ENCODE peak calls at places on chromosomes 13 and 19, in five cellular contexts. One of them, this sample, is unnamed.

GRCh38 chr19:30431591-30431990 is 59.4 kb downstream of the ZNF536 start:
- DNase-seq in HL-60: no peak
- DNase-seq in cardiac muscle cell: no peak
- DNase-seq in effector memory CD4-positive, alpha-beta T cell: no peak
- DNase-seq in caudate nucleus: no peak
- DNase-seq in this sample: no peak

GRCh38 chr13:35979378-35979911 is 151.7 kb downstream of the DCLK1 start:
- DNase-seq in caudate nucleus: no peak
- DNase-seq in cardiac muscle cell: no peak
- DNase-seq in HL-60: no peak
- DNase-seq in effector memory CD4-positive, alpha-beta T cell: no peak
- DNase-seq in this sample: peak

GRCh38 chr13:66994097-66994496 is 236.0 kb downstream of the PCDH9 start:
- DNase-seq in HL-60: no peak
- DNase-seq in caudate nucleus: peak
- DNase-seq in effector memory CD4-positive, alpha-beta T cell: no peak
- DNase-seq in cardiac muscle cell: peak
- DNase-seq in this sample: peak

GRCh38 chr19:38204728-38205127 is 19.3 kb downstream of the DPF1 start:
- DNase-seq in HL-60: no peak
- DNase-seq in effector memory CD4-positive, alpha-beta T cell: no peak
- DNase-seq in caudate nucleus: no peak
- DNase-seq in cardiac muscle cell: no peak
- DNase-seq in this sample: no peak

GRCh38 chr13:95115525-95115924 is 185.7 kb downstream of the ABCC4 start:
- DNase-seq in caudate nucleus: no peak
- DNase-seq in effector memory CD4-positive, alpha-beta T cell: no peak
- DNase-seq in HL-60: no peak
- DNase-seq in cardiac muscle cell: no peak
- DNase-seq in this sample: peak

GRCh38 chr13:79946556-79946955 is 394.4 kb downstream of the SPRY2 start:
- DNase-seq in effector memory CD4-positive, alpha-beta T cell: no peak
- DNase-seq in caudate nucleus: no peak
- DNase-seq in HL-60: no peak
- DNase-seq in cardiac muscle cell: no peak
- DNase-seq in this sample: no peak

GRCh38 chr13:30191491-30192100 is 115.8 kb downstream of the KATNAL1 start:
- DNase-seq in HL-60: no peak
- DNase-seq in caudate nucleus: no peak
- DNase-seq in effector memory CD4-positive, alpha-beta T cell: no peak
- DNase-seq in cardiac muscle cell: no peak
- DNase-seq in this sample: peak

GRCh38 chr19:13056052-13056660 is 46.5 kb downstream of the LYL1 start:
- DNase-seq in HL-60: no peak
- DNase-seq in caudate nucleus: no peak
- DNase-seq in cardiac muscle cell: no peak
- DNase-seq in effector memory CD4-positive, alpha-beta T cell: no peak
- DNase-seq in this sample: peak

GRCh38 chr19:19214892-19215291 is 3.1 kb downstream of the NCAN start:
- DNase-seq in cardiac muscle cell: peak
- DNase-seq in caudate nucleus: no peak
- DNase-seq in HL-60: peak
- DNase-seq in effector memory CD4-positive, alpha-beta T cell: no peak
- DNase-seq in this sample: no peak

GRCh38 chr13:79686441-79686840 is 205.5 kb downstream of the NDFIP2 start:
- DNase-seq in caudate nucleus: no peak
- DNase-seq in HL-60: no peak
- DNase-seq in cardiac muscle cell: no peak
- DNase-seq in effector memory CD4-positive, alpha-beta T cell: no peak
- DNase-seq in this sample: no peak

GRCh38 chr13:50306096-50306495 is 290.9 kb downstream of the KCNRG start:
- DNase-seq in effector memory CD4-positive, alpha-beta T cell: no peak
- DNase-seq in HL-60: no peak
- DNase-seq in caudate nucleus: no peak
- DNase-seq in cardiac muscle cell: no peak
- DNase-seq in this sample: no peak

GRCh38 chr13:114142640-114143490 is 10.4 kb upstream of the RASA3 start:
- DNase-seq in cardiac muscle cell: no peak
- DNase-seq in effector memory CD4-positive, alpha-beta T cell: peak
- DNase-seq in HL-60: peak
- DNase-seq in caudate nucleus: no peak
- DNase-seq in this sample: no peak

GRCh38 chr19:51365211-51366049 is 758 bp downstream of the ETFB start:
- DNase-seq in effector memory CD4-positive, alpha-beta T cell: no peak
- DNase-seq in cardiac muscle cell: peak
- DNase-seq in caudate nucleus: no peak
- DNase-seq in HL-60: peak
- DNase-seq in this sample: no peak

GRCh38 chr13:27620377-27621115 is at the start of gene LNX2:
- DNase-seq in effector memory CD4-positive, alpha-beta T cell: peak
- DNase-seq in HL-60: peak
- DNase-seq in caudate nucleus: peak
- DNase-seq in cardiac muscle cell: peak
- DNase-seq in this sample: peak
- H3K27ac ChIP-seq in effector memory CD4-positive, alpha-beta T cell: peak
- H3K27ac ChIP-seq in HL-60: peak
- H3K27ac ChIP-seq in caudate nucleus: peak
- H3K27ac ChIP-seq in cardiac muscle cell: peak
- H3K27ac ChIP-seq in this sample: peak

DNA sequence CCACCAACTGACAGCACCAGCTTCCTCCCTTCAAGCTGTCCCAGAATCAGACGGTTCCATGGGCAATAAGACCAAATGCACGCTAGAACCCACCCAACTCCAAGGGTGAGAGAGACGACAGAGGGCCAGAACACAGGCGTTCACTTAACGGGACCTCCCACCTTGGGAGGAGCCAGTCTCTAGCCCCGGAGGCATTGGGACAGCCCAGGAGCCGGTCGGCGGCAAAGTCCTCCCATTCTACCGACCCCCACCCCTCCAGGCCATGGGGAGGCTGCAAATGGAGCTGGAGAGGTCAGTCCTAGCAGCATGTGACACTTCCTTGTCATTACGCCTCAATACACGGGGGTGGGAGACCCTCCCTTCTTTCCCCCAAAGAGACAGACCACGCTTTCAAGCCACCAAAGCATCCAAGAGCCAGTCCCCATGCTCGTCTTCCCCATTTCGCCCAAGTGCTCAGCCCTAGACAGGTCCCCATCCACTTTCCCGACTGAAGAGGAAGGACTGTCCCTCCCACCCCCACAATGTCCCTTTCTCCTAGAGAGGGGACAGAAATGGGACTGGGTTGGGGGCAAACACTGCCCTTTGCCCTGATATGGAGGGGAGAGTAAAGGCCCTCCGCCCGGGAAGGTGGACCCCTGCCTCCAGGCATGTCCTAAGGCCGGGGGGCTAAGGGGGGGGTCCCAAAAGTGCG is 967 bp downstream of the KHSRP start:
- DNase-seq in caudate nucleus: no peak
- DNase-seq in cardiac muscle cell: peak
- DNase-seq in HL-60: peak
- DNase-seq in effector memory CD4-positive, alpha-beta T cell: no peak
- DNase-seq in this sample: peak
- H3K27ac ChIP-seq in caudate nucleus: peak
- H3K27ac ChIP-seq in cardiac muscle cell: peak
- H3K27ac ChIP-seq in HL-60: peak
- H3K27ac ChIP-seq in effector memory CD4-positive, alpha-beta T cell: peak
- H3K27ac ChIP-seq in this sample: peak

GRCh38 chr19:34357431-34357830 is 7.6 kb upstream of the GPI start:
- DNase-seq in cardiac muscle cell: no peak
- DNase-seq in caudate nucleus: no peak
- DNase-seq in HL-60: no peak
- DNase-seq in effector memory CD4-positive, alpha-beta T cell: no peak
- DNase-seq in this sample: no peak

GRCh38 chr19:34359954-34360315 is 5.1 kb upstream of the GPI start:
- DNase-seq in HL-60: no peak
- DNase-seq in cardiac muscle cell: no peak
- DNase-seq in caudate nucleus: no peak
- DNase-seq in effector memory CD4-positive, alpha-beta T cell: no peak
- DNase-seq in this sample: no peak

GRCh38 chr19:34356875-34357274 is 8.1 kb upstream of the GPI start:
- DNase-seq in HL-60: no peak
- DNase-seq in effector memory CD4-positive, alpha-beta T cell: no peak
- DNase-seq in cardiac muscle cell: no peak
- DNase-seq in caudate nucleus: no peak
- DNase-seq in this sample: no peak

GRCh38 chr19:34360354-34360909 is 4.6 kb upstream of the GPI start:
- DNase-seq in effector memory CD4-positive, alpha-beta T cell: no peak
- DNase-seq in caudate nucleus: no peak
- DNase-seq in cardiac muscle cell: no peak
- DNase-seq in HL-60: no peak
- DNase-seq in this sample: no peak

GRCh38 chr19:34359140-34359953 is 5.6 kb upstream of the GPI start:
- DNase-seq in effector memory CD4-positive, alpha-beta T cell: peak
- DNase-seq in caudate nucleus: peak
- DNase-seq in HL-60: peak
- DNase-seq in cardiac muscle cell: peak
- DNase-seq in this sample: peak
- H3K27ac ChIP-seq in effector memory CD4-positive, alpha-beta T cell: peak
- H3K27ac ChIP-seq in caudate nucleus: peak
- H3K27ac ChIP-seq in HL-60: peak
- H3K27ac ChIP-seq in cardiac muscle cell: peak
- H3K27ac ChIP-seq in this sample: peak

DNA sequence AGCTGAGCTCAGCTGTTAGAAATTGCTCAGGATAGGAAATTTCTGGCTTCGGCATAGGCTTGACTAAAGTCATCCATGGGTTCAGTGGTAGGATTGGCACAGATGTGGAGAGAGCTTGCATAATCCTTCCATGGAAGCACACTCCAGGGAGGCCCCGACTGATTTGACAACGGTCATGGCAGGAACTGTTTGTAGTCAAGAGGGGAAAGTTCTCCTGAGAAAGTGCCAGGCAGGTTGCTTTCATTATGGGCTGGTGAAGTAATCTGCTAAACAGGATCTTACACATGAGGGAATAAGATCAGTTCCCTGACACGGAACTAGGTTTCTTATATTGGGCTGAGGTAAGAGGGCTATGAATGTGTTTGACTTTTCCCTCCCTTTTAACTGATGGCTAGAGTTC is 120.1 kb downstream of the RGCC start:
- DNase-seq in HL-60: peak
- DNase-seq in caudate nucleus: no peak
- DNase-seq in cardiac muscle cell: no peak
- DNase-seq in effector memory CD4-positive, alpha-beta T cell: no peak
- DNase-seq in this sample: no peak
- H3K27ac ChIP-seq in HL-60: no peak
- H3K27ac ChIP-seq in caudate nucleus: no peak
- H3K27ac ChIP-seq in cardiac muscle cell: no peak
- H3K27ac ChIP-seq in effector memory CD4-positive, alpha-beta T cell: no peak
- H3K27ac ChIP-seq in this sample: no peak

GRCh38 chr19:42292963-42293362 is 9.0 kb upstream of the PRR19 start:
- DNase-seq in caudate nucleus: no peak
- DNase-seq in cardiac muscle cell: no peak
- DNase-seq in effector memory CD4-positive, alpha-beta T cell: no peak
- DNase-seq in HL-60: no peak
- DNase-seq in this sample: no peak

GRCh38 chr19:42293539-42293938 is 8.4 kb upstream of the PRR19 start:
- DNase-seq in effector memory CD4-positive, alpha-beta T cell: no peak
- DNase-seq in HL-60: no peak
- DNase-seq in cardiac muscle cell: no peak
- DNase-seq in caudate nucleus: no peak
- DNase-seq in this sample: no peak

GRCh38 chr19:42290523-42291436 is 11.2 kb upstream of the PRR19 start:
- DNase-seq in HL-60: peak
- DNase-seq in cardiac muscle cell: peak
- DNase-seq in caudate nucleus: no peak
- DNase-seq in effector memory CD4-positive, alpha-beta T cell: peak
- DNase-seq in this sample: no peak

GRCh38 chr19:42291437-42291815 is 10.5 kb upstream of the PRR19 start:
- DNase-seq in effector memory CD4-positive, alpha-beta T cell: no peak
- DNase-seq in cardiac muscle cell: no peak
- DNase-seq in HL-60: no peak
- DNase-seq in caudate nucleus: no peak
- DNase-seq in this sample: no peak

GRCh38 chr19:42292042-42292960 is 9.6 kb upstream of the PRR19 start:
- DNase-seq in cardiac muscle cell: no peak
- DNase-seq in caudate nucleus: no peak
- DNase-seq in effector memory CD4-positive, alpha-beta T cell: no peak
- DNase-seq in HL-60: no peak
- DNase-seq in this sample: no peak
- H3K27ac ChIP-seq in cardiac muscle cell: peak
- H3K27ac ChIP-seq in caudate nucleus: no peak
- H3K27ac ChIP-seq in effector memory CD4-positive, alpha-beta T cell: no peak
- H3K27ac ChIP-seq in HL-60: no peak
- H3K27ac ChIP-seq in this sample: peak

DNA sequence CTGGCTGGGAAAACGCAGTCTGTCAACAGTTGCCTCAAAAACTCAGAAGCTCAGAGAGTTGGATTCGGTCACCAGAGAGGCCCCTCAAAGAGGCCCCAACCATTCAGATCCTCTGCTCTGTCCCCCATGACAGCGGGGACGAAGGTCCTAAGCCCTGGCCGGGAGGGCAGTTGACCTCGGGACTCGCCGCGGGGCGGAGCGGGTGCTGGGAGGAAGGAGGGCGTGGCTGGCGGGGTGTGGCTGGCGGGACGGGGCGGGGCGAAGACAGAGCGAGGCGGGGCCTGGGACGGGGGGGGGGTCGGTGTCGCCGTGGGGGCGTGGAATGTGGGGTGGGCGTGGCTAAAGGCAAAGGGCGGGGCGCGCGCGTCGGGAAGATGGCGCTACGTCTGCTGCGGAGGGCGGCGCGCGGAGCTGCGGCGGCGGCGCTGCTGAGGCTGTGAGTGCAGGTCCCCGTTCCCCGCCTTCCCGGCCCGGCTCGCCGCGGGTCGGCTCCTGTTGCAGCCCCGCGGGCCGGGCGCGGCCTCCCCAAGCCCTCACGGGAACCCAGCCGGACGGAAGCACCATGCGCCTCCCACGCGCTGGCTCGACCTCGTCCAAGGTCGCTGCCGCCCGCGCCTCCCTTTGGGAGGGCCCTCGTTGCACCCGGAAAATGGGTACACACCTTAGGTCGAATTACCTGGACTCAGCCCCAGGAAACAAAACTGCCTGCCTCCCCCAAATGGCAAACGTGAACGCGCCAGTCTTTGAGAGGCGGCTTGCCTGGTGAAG is 105.2 kb downstream of the TM9SF2 start:
- DNase-seq in caudate nucleus: peak
- DNase-seq in effector memory CD4-positive, alpha-beta T cell: peak
- DNase-seq in cardiac muscle cell: peak
- DNase-seq in HL-60: peak
- DNase-seq in this sample: peak
- H3K27ac ChIP-seq in caudate nucleus: peak
- H3K27ac ChIP-seq in effector memory CD4-positive, alpha-beta T cell: peak
- H3K27ac ChIP-seq in cardiac muscle cell: peak
- H3K27ac ChIP-seq in HL-60: peak
- H3K27ac ChIP-seq in this sample: peak

GRCh38 chr19:17658240-17658639 is 29.9 kb downstream of the UNC13A start:
- DNase-seq in effector memory CD4-positive, alpha-beta T cell: no peak
- DNase-seq in HL-60: no peak
- DNase-seq in caudate nucleus: no peak
- DNase-seq in cardiac muscle cell: no peak
- DNase-seq in this sample: no peak
- H3K27ac ChIP-seq in effector memory CD4-positive, alpha-beta T cell: no peak
- H3K27ac ChIP-seq in HL-60: no peak
- H3K27ac ChIP-seq in caudate nucleus: no peak
- H3K27ac ChIP-seq in cardiac muscle cell: no peak
- H3K27ac ChIP-seq in this sample: no peak

This sample was measured in RWPE1.